ENCODE peak calls at places on chromosomes 16 and 17, in six cellular contexts. R is activated naive CD4-positive, alpha-beta T cell treated with anti-CD3 and anti-CD28 coated beads for 36 hours; C is HCT116; P is NAMALWA; X is amygdala; M is A549. A is an unnamed sample.
A peak's percentile ranks its signal among the peaks of the same experiment; 100 is the strongest.

GRCh38 chr17:3687949-3688614 is 7.9 kb downstream of the P2RX5 start:
- DNase-seq in X (no peak), P (peak; percentile 61), C (no peak), R (no peak), M (no peak), A (no peak)

GRCh38 chr16:13441675-13442074 is 478.3 kb upstream of the ERCC4 start:
- DNase-seq in M (no peak), C (no peak), R (no peak), P (no peak), X (no peak), A (no peak)

GRCh38 chr17:63841350-63842172 is 924 bp downstream of the SMARCD2 start:
- DNase-seq in P (peak; percentile 59), X (no peak), R (peak; percentile 41), C (no peak), M (no peak), A (no peak)

GRCh38 chr16:69286941-69287713 is 24.0 kb upstream of the VPS4A start:
- DNase-seq in R (peak; percentile 68), P (peak; percentile 82), M (peak; percentile 70), C (peak; percentile 31), X (no peak), A (peak; percentile 5)

GRCh38 chr16:84782841-84783240 is 36.9 kb upstream of the CRISPLD2 start:
- DNase-seq in R (no peak), P (no peak), X (no peak), C (no peak), M (no peak), A (no peak)

GRCh38 chr17:12222392-12222791 is 201.7 kb downstream of the MAP2K4 start:
- DNase-seq in P (no peak), C (no peak), R (no peak), X (no peak), M (no peak), A (no peak)

GRCh38 chr17:63156986-63157385 is 191.0 kb downstream of the TANC2 start:
- DNase-seq in C (no peak), M (no peak), X (no peak), R (no peak), P (no peak), A (no peak)

GRCh38 chr17:79841369-79842135 is 2.3 kb upstream of the CBX4 start:
- DNase-seq in P (no peak), C (no peak), M (no peak), R (peak; percentile 56), X (no peak), A (no peak)

GRCh38 chr17:43938838-43939182 is 3.5 kb downstream of the PPY start:
- DNase-seq in P (no peak), M (no peak), C (no peak), X (no peak), R (no peak), A (no peak)

GRCh38 chr16:84543931-84544776 is 39.7 kb upstream of the MEAK7 start:
- DNase-seq in R (peak; percentile 67), P (no peak), C (no peak), X (peak; percentile 8), M (no peak), A (no peak)

GRCh38 chr16:52543654-52544053 is 3.3 kb downstream of the TOX3 start:
- DNase-seq in M (no peak), P (no peak), X (no peak), C (no peak), R (no peak), A (no peak)

GRCh38 chr17:49557204-49558024 is 18.3 kb upstream of the NXPH3 start:
- DNase-seq in X (no peak), P (peak; percentile 68), C (peak; percentile 85), R (peak; percentile 64), M (peak; percentile 81), A (peak; percentile 61)

GRCh38 chr17:31172388-31172787 is 77.6 kb downstream of the NF1 start:
- DNase-seq in X (no peak), M (no peak), C (no peak), P (no peak), R (no peak), A (no peak)

GRCh38 chr17:49035470-49036269 is 38.5 kb downstream of the IGF2BP1 start:
- DNase-seq in M (peak; percentile 67), X (no peak), C (peak; percentile 82), P (peak; percentile 56), R (peak; percentile 42), A (peak; percentile 44)

GRCh38 chr17:68906638-68907037 is 48.6 kb downstream of the ABCA8 start:
- DNase-seq in M (peak; percentile 36), R (no peak), X (no peak), C (peak; percentile 46), P (peak; percentile 33), A (no peak)

GRCh38 chr17:50053654-50053960 is 2.3 kb upstream of the ITGA3 start:
- DNase-seq in X (no peak), C (no peak), R (no peak), M (no peak), P (no peak), A (no peak)

GRCh38 chr17:8836821-8837426 is 30.6 kb downstream of the PIK3R6 start:
- DNase-seq in C (no peak), R (no peak), X (no peak), M (no peak), P (no peak), A (no peak)

GRCh38 chr17:69717214-69717613 is 302.7 kb downstream of the MAP2K6 start:
- DNase-seq in X (no peak), P (no peak), C (no peak), R (no peak), M (no peak), A (no peak)

GRCh38 chr17:6350806-6351205 is 84.1 kb downstream of the AIPL1 start:
- DNase-seq in C (no peak), P (no peak), R (no peak), X (no peak), M (no peak), A (no peak)

GRCh38 chr17:80307994-80308671 is 47.5 kb downstream of the RNF213 start:
- DNase-seq in P (no peak), C (no peak), X (no peak), R (no peak), M (no peak), A (no peak)

GRCh38 chr17:64718058-64718457 is 56.0 kb upstream of the SMURF2 start:
- DNase-seq in P (no peak), X (no peak), R (no peak), M (no peak), C (no peak), A (no peak)

GRCh38 chr16:85461814-85462404 is 151.2 kb upstream of the GSE1 start:
- DNase-seq in X (no peak), C (no peak), P (no peak), M (no peak), R (no peak), A (no peak)

GRCh38 chr17:58487589-58488427 is at the start of gene HSF5:
- DNase-seq in M (no peak), R (peak; percentile 79), C (no peak), X (no peak), P (no peak), A (no peak)

GRCh38 chr17:79045001-79045729 is 21.2 kb downstream of the C1QTNF1 start:
- DNase-seq in P (no peak), R (no peak), C (no peak), X (no peak), M (no peak), A (no peak)

GRCh38 chr17:48995871-48996695 is 1.1 kb upstream of the IGF2BP1 start:
- DNase-seq in M (peak; percentile 98), P (peak; percentile 72), C (no peak), X (no peak), R (no peak), A (no peak)

GRCh38 chr16:66471696-66472393 is 44.8 kb downstream of the BEAN1 start:
- DNase-seq in C (no peak), X (no peak), P (no peak), R (no peak), M (no peak), A (no peak)

GRCh38 chr17:72399023-72399607 is 278.3 kb downstream of the SOX9 start:
- DNase-seq in X (no peak), R (no peak), C (no peak), P (no peak), M (no peak), A (no peak)

GRCh38 chr17:79243603-79243990 is 169.0 kb downstream of the ENGASE start:
- DNase-seq in M (no peak), R (no peak), C (no peak), X (no peak), P (no peak), A (no peak)

GRCh38 chr16:81627024-81627423 is 152.1 kb upstream of the PLCG2 start:
- DNase-seq in X (no peak), P (no peak), C (no peak), M (peak; percentile 52), R (peak; percentile 45), A (no peak)

GRCh38 chr17:61201211-61201610 is 198.4 kb upstream of the TBX2 start:
- DNase-seq in M (peak; percentile 91), R (no peak), P (no peak), X (no peak), C (no peak), A (no peak)

GRCh38 chr17:77349976-77350830 is 209.4 kb downstream of the SEC14L1 start:
- DNase-seq in M (no peak), R (no peak), C (no peak), X (no peak), P (no peak), A (no peak)

GRCh38 chr16:63697736-63698135 is 1424.1 kb downstream of the CDH11 start:
- DNase-seq in M (no peak), P (no peak), C (no peak), R (no peak), X (no peak), A (no peak)

A was measured in NCI-H774.